ENCODE peak calls at places on chromosomes 6 and 20, in eight cellular contexts. One of them, this sample, is unnamed.

GRCh38 chr6:37365791-37366190 is 12.0 kb downstream of the RNF8 start:
- DNase-seq in right lobe of liver: no peak
- DNase-seq in H1: no peak
- DNase-seq in prostate gland: no peak
- DNase-seq in stomach: no peak
- DNase-seq in esophagus muscularis mucosa: no peak
- DNase-seq in IMR-90: peak
- DNase-seq in adrenal gland: no peak
- DNase-seq in this sample: no peak

GRCh38 chr6:51765230-51765629 is 322.2 kb downstream of the PKHD1 start:
- DNase-seq in H1: no peak
- DNase-seq in esophagus muscularis mucosa: no peak
- DNase-seq in prostate gland: no peak
- DNase-seq in right lobe of liver: no peak
- DNase-seq in stomach: no peak
- DNase-seq in IMR-90: no peak
- DNase-seq in adrenal gland: no peak
- DNase-seq in this sample: no peak

GRCh38 chr6:26295691-26296555 is 69.1 kb upstream of the BTN3A2 start:
- DNase-seq in adrenal gland: no peak
- DNase-seq in right lobe of liver: no peak
- DNase-seq in stomach: peak
- DNase-seq in H1: no peak
- DNase-seq in IMR-90: peak
- DNase-seq in prostate gland: no peak
- DNase-seq in esophagus muscularis mucosa: no peak
- DNase-seq in this sample: no peak

GRCh38 chr6:13431861-13432465 is 55.4 kb downstream of the GFOD1 start:
- DNase-seq in esophagus muscularis mucosa: no peak
- DNase-seq in right lobe of liver: no peak
- DNase-seq in stomach: no peak
- DNase-seq in H1: no peak
- DNase-seq in adrenal gland: no peak
- DNase-seq in IMR-90: peak
- DNase-seq in prostate gland: no peak
- DNase-seq in this sample: no peak

GRCh38 chr6:17621003-17621402 is 20.9 kb downstream of the FAM8A1 start:
- DNase-seq in H1: no peak
- DNase-seq in prostate gland: no peak
- DNase-seq in stomach: no peak
- DNase-seq in IMR-90: no peak
- DNase-seq in adrenal gland: no peak
- DNase-seq in right lobe of liver: no peak
- DNase-seq in esophagus muscularis mucosa: no peak
- DNase-seq in this sample: no peak

GRCh38 chr6:102154176-102154575 is 760.7 kb downstream of the GRIK2 start:
- DNase-seq in IMR-90: no peak
- DNase-seq in right lobe of liver: no peak
- DNase-seq in H1: no peak
- DNase-seq in esophagus muscularis mucosa: no peak
- DNase-seq in prostate gland: no peak
- DNase-seq in adrenal gland: no peak
- DNase-seq in stomach: no peak
- DNase-seq in this sample: no peak

GRCh38 chr20:45965169-45966002 is 6.6 kb downstream of the ZNF335 start:
- DNase-seq in right lobe of liver: peak
- DNase-seq in esophagus muscularis mucosa: no peak
- DNase-seq in stomach: no peak
- DNase-seq in H1: no peak
- DNase-seq in adrenal gland: peak
- DNase-seq in IMR-90: no peak
- DNase-seq in prostate gland: no peak
- DNase-seq in this sample: no peak

GRCh38 chr20:25040438-25040831 is 17.5 kb downstream of the ACSS1 start:
- DNase-seq in esophagus muscularis mucosa: no peak
- DNase-seq in prostate gland: peak
- DNase-seq in stomach: peak
- DNase-seq in adrenal gland: peak
- DNase-seq in IMR-90: peak
- DNase-seq in H1: no peak
- DNase-seq in right lobe of liver: peak
- DNase-seq in this sample: peak

GRCh38 chr20:31723282-31724078 is 812 bp upstream of the BCL2L1 start:
- DNase-seq in right lobe of liver: peak
- DNase-seq in stomach: peak
- DNase-seq in prostate gland: peak
- DNase-seq in IMR-90: peak
- DNase-seq in esophagus muscularis mucosa: peak
- DNase-seq in H1: peak
- DNase-seq in adrenal gland: peak
- DNase-seq in this sample: peak

GRCh38 chr6:37871616-37872384 is 52.3 kb downstream of the ZFAND3 start:
- DNase-seq in H1: no peak
- DNase-seq in right lobe of liver: no peak
- DNase-seq in prostate gland: no peak
- DNase-seq in esophagus muscularis mucosa: no peak
- DNase-seq in IMR-90: no peak
- DNase-seq in stomach: no peak
- DNase-seq in adrenal gland: no peak
- DNase-seq in this sample: no peak

GRCh38 chr20:13400453-13400852 is 179.4 kb downstream of the ISM1 start:
- DNase-seq in esophagus muscularis mucosa: no peak
- DNase-seq in IMR-90: peak
- DNase-seq in right lobe of liver: no peak
- DNase-seq in H1: no peak
- DNase-seq in prostate gland: no peak
- DNase-seq in adrenal gland: no peak
- DNase-seq in stomach: no peak
- DNase-seq in this sample: no peak

GRCh38 chr20:13396826-13397225 is 175.8 kb downstream of the ISM1 start:
- DNase-seq in stomach: no peak
- DNase-seq in H1: no peak
- DNase-seq in prostate gland: no peak
- DNase-seq in IMR-90: no peak
- DNase-seq in esophagus muscularis mucosa: no peak
- DNase-seq in adrenal gland: no peak
- DNase-seq in right lobe of liver: no peak
- DNase-seq in this sample: no peak

GRCh38 chr20:13395232-13395631 is 174.2 kb downstream of the ISM1 start:
- DNase-seq in adrenal gland: no peak
- DNase-seq in stomach: no peak
- DNase-seq in IMR-90: no peak
- DNase-seq in esophagus muscularis mucosa: no peak
- DNase-seq in right lobe of liver: no peak
- DNase-seq in prostate gland: no peak
- DNase-seq in H1: no peak
- DNase-seq in this sample: no peak

GRCh38 chr20:13396036-13396435 is 175.0 kb downstream of the ISM1 start:
- DNase-seq in right lobe of liver: no peak
- DNase-seq in IMR-90: peak
- DNase-seq in prostate gland: no peak
- DNase-seq in H1: no peak
- DNase-seq in stomach: no peak
- DNase-seq in adrenal gland: no peak
- DNase-seq in esophagus muscularis mucosa: no peak
- DNase-seq in this sample: no peak

GRCh38 chr20:13397300-13397724 is 176.2 kb downstream of the ISM1 start:
- DNase-seq in right lobe of liver: no peak
- DNase-seq in H1: no peak
- DNase-seq in IMR-90: peak
- DNase-seq in adrenal gland: no peak
- DNase-seq in prostate gland: no peak
- DNase-seq in esophagus muscularis mucosa: no peak
- DNase-seq in stomach: no peak
- DNase-seq in this sample: no peak
- H3K27ac ChIP-seq in right lobe of liver: no peak
- H3K27ac ChIP-seq in H1: no peak
- H3K27ac ChIP-seq in IMR-90: no peak
- H3K27ac ChIP-seq in adrenal gland: no peak
- H3K27ac ChIP-seq in prostate gland: no peak
- H3K27ac ChIP-seq in esophagus muscularis mucosa: no peak
- H3K27ac ChIP-seq in stomach: no peak
- H3K27ac ChIP-seq in this sample: peak

GRCh38 chr6:6323352-6323751 is 2.9 kb upstream of the F13A1 start:
- DNase-seq in prostate gland: no peak
- DNase-seq in right lobe of liver: no peak
- DNase-seq in stomach: no peak
- DNase-seq in IMR-90: no peak
- DNase-seq in esophagus muscularis mucosa: no peak
- DNase-seq in adrenal gland: no peak
- DNase-seq in H1: no peak
- DNase-seq in this sample: no peak

GRCh38 chr6:6317825-6318733 is 2.4 kb downstream of the F13A1 start:
- DNase-seq in right lobe of liver: no peak
- DNase-seq in stomach: no peak
- DNase-seq in H1: peak
- DNase-seq in adrenal gland: no peak
- DNase-seq in prostate gland: no peak
- DNase-seq in esophagus muscularis mucosa: no peak
- DNase-seq in IMR-90: no peak
- DNase-seq in this sample: peak

GRCh38 chr6:6320901-6321300 is 439 bp upstream of the F13A1 start:
- DNase-seq in H1: peak
- DNase-seq in stomach: no peak
- DNase-seq in esophagus muscularis mucosa: no peak
- DNase-seq in IMR-90: no peak
- DNase-seq in prostate gland: no peak
- DNase-seq in right lobe of liver: no peak
- DNase-seq in adrenal gland: no peak
- DNase-seq in this sample: no peak

GRCh38 chr6:6317386-6317785 is 3.1 kb downstream of the F13A1 start:
- DNase-seq in right lobe of liver: no peak
- DNase-seq in esophagus muscularis mucosa: no peak
- DNase-seq in H1: no peak
- DNase-seq in prostate gland: no peak
- DNase-seq in IMR-90: no peak
- DNase-seq in stomach: no peak
- DNase-seq in adrenal gland: no peak
- DNase-seq in this sample: no peak

DNA sequence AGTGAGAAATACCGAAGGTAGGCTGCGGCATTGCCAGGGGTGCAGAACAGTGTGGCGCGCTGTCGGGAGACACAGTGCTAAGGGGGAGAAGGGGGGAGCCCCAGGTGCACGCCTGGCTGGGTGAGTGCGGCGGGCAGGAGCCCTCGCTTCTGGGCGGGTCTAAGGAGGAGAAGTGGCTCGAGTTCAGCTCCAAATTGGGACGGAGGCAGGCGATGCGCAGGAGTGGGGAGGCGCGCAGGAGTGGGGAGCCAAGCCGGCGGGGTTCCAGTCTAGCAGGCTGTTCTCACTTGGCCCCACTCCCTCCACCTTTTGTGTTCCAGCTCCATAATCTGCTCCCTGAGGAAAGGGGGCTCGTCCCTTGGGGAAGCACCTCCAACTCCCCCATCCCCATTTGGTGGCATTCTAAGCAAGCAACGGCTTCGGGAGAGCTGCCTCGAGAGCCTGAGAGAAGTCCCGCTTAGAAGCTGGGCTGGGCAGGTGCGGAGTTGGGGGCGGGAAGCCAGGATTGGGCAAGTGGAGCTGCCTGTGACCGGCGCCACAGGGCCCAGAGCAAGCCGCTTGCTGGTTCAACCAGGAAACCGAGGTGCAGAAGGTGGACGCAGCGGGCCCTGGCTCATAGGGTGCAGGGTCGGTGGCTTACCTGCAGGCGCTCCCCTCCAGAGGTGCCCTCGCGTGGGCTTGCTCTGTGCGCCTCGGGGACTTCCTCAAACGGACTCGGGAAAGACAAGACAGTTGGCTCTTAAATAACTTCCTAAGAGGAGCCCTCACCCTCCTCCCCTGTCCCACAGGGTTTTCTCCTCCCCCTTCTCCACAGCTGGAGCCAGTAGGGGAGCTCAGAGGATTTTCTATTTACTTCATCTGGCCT is at the start of gene F13A1:
- DNase-seq in adrenal gland: peak
- DNase-seq in H1: peak
- DNase-seq in esophagus muscularis mucosa: peak
- DNase-seq in prostate gland: no peak
- DNase-seq in IMR-90: no peak
- DNase-seq in stomach: no peak
- DNase-seq in right lobe of liver: no peak
- DNase-seq in this sample: peak
- H3K4me3 ChIP-seq in adrenal gland: peak
- H3K4me3 ChIP-seq in H1: peak
- H3K4me3 ChIP-seq in esophagus muscularis mucosa: peak
- H3K4me3 ChIP-seq in prostate gland: no peak
- H3K4me3 ChIP-seq in IMR-90: no peak
- H3K4me3 ChIP-seq in stomach: peak
- H3K4me3 ChIP-seq in right lobe of liver: no peak
- H3K4me3 ChIP-seq in this sample: peak

DNA sequence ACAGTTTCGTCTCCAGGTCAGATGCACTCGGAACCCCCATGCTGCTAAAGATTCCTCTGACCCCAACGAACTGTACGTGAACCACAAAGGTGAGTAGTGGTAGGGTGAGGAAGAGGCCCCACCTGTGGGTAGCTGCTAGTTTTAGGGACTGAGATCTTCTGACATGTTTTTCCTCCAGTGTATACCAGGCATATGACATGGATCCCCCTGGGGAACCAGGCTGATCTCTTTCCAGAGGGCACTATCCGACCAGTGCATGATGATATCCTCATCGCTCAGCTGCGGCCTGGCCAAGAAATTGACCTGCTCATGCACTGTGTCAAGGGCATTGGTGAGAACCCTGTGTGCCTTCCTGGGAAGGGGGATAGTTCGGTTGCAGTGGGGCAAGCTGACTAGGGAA is 3.2 kb downstream of the POLR1C start:
- DNase-seq in esophagus muscularis mucosa: no peak
- DNase-seq in stomach: no peak
- DNase-seq in IMR-90: no peak
- DNase-seq in prostate gland: no peak
- DNase-seq in adrenal gland: no peak
- DNase-seq in H1: no peak
- DNase-seq in right lobe of liver: no peak
- DNase-seq in this sample: no peak
- TF ChIP-seq POLR2A in esophagus muscularis mucosa: no peak
- TF ChIP-seq POLR2A in stomach: no peak
- TF ChIP-seq POLR2A in IMR-90: no peak
- TF ChIP-seq POLR2A in prostate gland: no peak
- TF ChIP-seq POLR2A in adrenal gland: no peak
- TF ChIP-seq POLR2A in H1: no peak
- TF ChIP-seq POLR2A in right lobe of liver: no peak
- TF ChIP-seq POLR2A in this sample: no peak

DNA sequence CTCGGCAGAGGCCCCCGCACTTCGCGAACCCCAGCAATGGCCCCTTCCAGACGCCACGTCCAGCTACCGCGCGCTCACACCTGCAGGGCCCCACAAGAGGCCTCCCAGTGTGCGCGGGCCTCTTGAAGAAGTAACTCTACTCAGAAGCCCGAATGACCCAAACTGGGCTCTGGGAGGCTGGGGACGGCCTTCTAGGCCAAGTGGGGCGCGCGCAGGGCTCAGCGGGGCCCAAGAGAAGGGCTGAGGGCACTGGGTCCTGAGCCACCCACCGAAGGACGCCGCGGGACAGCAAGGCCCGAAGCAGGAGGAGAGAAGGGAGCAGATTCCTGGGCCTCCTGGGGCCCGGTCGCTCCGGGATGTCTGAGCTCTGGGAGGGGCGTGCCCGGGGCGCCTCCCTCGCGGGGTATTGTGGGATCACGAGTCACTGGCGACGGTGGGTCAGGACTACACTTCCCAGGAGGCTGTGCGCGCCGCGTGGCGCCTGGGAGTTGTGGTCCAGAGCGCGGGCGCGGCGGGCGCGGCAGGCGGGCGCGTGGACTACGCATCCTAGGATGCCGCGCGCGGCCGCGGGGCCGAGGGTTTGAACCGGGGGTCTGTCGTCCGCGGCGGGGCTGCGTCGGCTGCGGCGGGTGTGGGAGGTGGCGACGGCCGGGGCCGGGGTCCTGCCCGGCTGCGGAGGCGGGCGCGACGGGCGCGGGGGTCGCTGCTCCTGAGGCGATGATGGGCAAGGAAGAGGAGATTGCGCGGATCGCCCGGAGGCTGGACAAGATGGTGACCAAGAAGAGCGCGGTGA is at the start of gene TCEA2:
- DNase-seq in IMR-90: peak
- DNase-seq in esophagus muscularis mucosa: peak
- DNase-seq in stomach: peak
- DNase-seq in H1: peak
- DNase-seq in prostate gland: peak
- DNase-seq in right lobe of liver: peak
- DNase-seq in adrenal gland: peak
- DNase-seq in this sample: peak
- H3K27ac ChIP-seq in IMR-90: peak
- H3K27ac ChIP-seq in esophagus muscularis mucosa: peak
- H3K27ac ChIP-seq in stomach: peak
- H3K27ac ChIP-seq in H1: no peak
- H3K27ac ChIP-seq in prostate gland: peak
- H3K27ac ChIP-seq in right lobe of liver: peak
- H3K27ac ChIP-seq in adrenal gland: peak
- H3K27ac ChIP-seq in this sample: peak

This sample was measured in heart left ventricle.